ENCODE peak calls at places on chromosomes 6 and 20, in six cellular contexts. One of them, this sample, is unnamed.

GRCh38 chr20:884983-885952 is 30.9 kb downstream of the ANGPT4 start:
- DNase-seq in omental fat pad: no peak
- DNase-seq in astrocyte: peak
- DNase-seq in CD8-positive, alpha-beta T cell: no peak
- DNase-seq in HFFc6: no peak
- DNase-seq in activated CD4-positive, alpha-beta T cell treated with anti-CD3 and anti-CD28 coated beads, Interleukin-2, amount 50 U/mL, for 48 hours: peak
- DNase-seq in this sample: no peak

GRCh38 chr6:157087974-157088373 is 235.3 kb downstream of the TMEM242 start:
- DNase-seq in omental fat pad: no peak
- DNase-seq in astrocyte: no peak
- DNase-seq in CD8-positive, alpha-beta T cell: no peak
- DNase-seq in HFFc6: no peak
- DNase-seq in activated CD4-positive, alpha-beta T cell treated with anti-CD3 and anti-CD28 coated beads, Interleukin-2, amount 50 U/mL, for 48 hours: no peak
- DNase-seq in this sample: no peak

GRCh38 chr6:57173886-57174510 is 1.9 kb downstream of the BAG2 start:
- DNase-seq in omental fat pad: no peak
- DNase-seq in astrocyte: peak
- DNase-seq in CD8-positive, alpha-beta T cell: no peak
- DNase-seq in HFFc6: peak
- DNase-seq in activated CD4-positive, alpha-beta T cell treated with anti-CD3 and anti-CD28 coated beads, Interleukin-2, amount 50 U/mL, for 48 hours: no peak
- DNase-seq in this sample: no peak

GRCh38 chr20:44024820-44025580 is 110.3 kb downstream of the TOX2 start:
- DNase-seq in omental fat pad: no peak
- DNase-seq in astrocyte: no peak
- DNase-seq in CD8-positive, alpha-beta T cell: no peak
- DNase-seq in HFFc6: no peak
- DNase-seq in activated CD4-positive, alpha-beta T cell treated with anti-CD3 and anti-CD28 coated beads, Interleukin-2, amount 50 U/mL, for 48 hours: no peak
- DNase-seq in this sample: no peak

GRCh38 chr6:2797564-2798014 is 32.4 kb downstream of the WRNIP1 start:
- DNase-seq in omental fat pad: no peak
- DNase-seq in astrocyte: no peak
- DNase-seq in CD8-positive, alpha-beta T cell: no peak
- DNase-seq in HFFc6: no peak
- DNase-seq in activated CD4-positive, alpha-beta T cell treated with anti-CD3 and anti-CD28 coated beads, Interleukin-2, amount 50 U/mL, for 48 hours: no peak
- DNase-seq in this sample: no peak

GRCh38 chr20:57250607-57251343 is 15.7 kb downstream of the BMP7 start:
- DNase-seq in omental fat pad: no peak
- DNase-seq in astrocyte: no peak
- DNase-seq in CD8-positive, alpha-beta T cell: no peak
- DNase-seq in HFFc6: no peak
- DNase-seq in activated CD4-positive, alpha-beta T cell treated with anti-CD3 and anti-CD28 coated beads, Interleukin-2, amount 50 U/mL, for 48 hours: no peak
- DNase-seq in this sample: no peak

GRCh38 chr6:31663961-31664789 is 622 bp downstream of the GPANK1 start:
- DNase-seq in omental fat pad: no peak
- DNase-seq in astrocyte: peak
- DNase-seq in CD8-positive, alpha-beta T cell: no peak
- DNase-seq in HFFc6: peak
- DNase-seq in activated CD4-positive, alpha-beta T cell treated with anti-CD3 and anti-CD28 coated beads, Interleukin-2, amount 50 U/mL, for 48 hours: peak
- DNase-seq in this sample: no peak

GRCh38 chr6:147122823-147123222 is 81.4 kb upstream of the STXBP5 start:
- DNase-seq in omental fat pad: no peak
- DNase-seq in astrocyte: no peak
- DNase-seq in CD8-positive, alpha-beta T cell: no peak
- DNase-seq in HFFc6: no peak
- DNase-seq in activated CD4-positive, alpha-beta T cell treated with anti-CD3 and anti-CD28 coated beads, Interleukin-2, amount 50 U/mL, for 48 hours: no peak
- DNase-seq in this sample: no peak

GRCh38 chr6:43788305-43788704 is 18.3 kb downstream of the VEGFA start:
- DNase-seq in omental fat pad: no peak
- DNase-seq in astrocyte: no peak
- DNase-seq in CD8-positive, alpha-beta T cell: no peak
- DNase-seq in HFFc6: no peak
- DNase-seq in activated CD4-positive, alpha-beta T cell treated with anti-CD3 and anti-CD28 coated beads, Interleukin-2, amount 50 U/mL, for 48 hours: no peak
- DNase-seq in this sample: no peak

GRCh38 chr6:28134716-28135115 is 7.0 kb upstream of the ZKSCAN8 start:
- DNase-seq in omental fat pad: no peak
- DNase-seq in astrocyte: no peak
- DNase-seq in CD8-positive, alpha-beta T cell: no peak
- DNase-seq in HFFc6: no peak
- DNase-seq in activated CD4-positive, alpha-beta T cell treated with anti-CD3 and anti-CD28 coated beads, Interleukin-2, amount 50 U/mL, for 48 hours: no peak
- DNase-seq in this sample: no peak

GRCh38 chr6:3616565-3617176 is 134.8 kb downstream of the PXDC1 start:
- DNase-seq in omental fat pad: no peak
- DNase-seq in astrocyte: no peak
- DNase-seq in CD8-positive, alpha-beta T cell: no peak
- DNase-seq in HFFc6: no peak
- DNase-seq in activated CD4-positive, alpha-beta T cell treated with anti-CD3 and anti-CD28 coated beads, Interleukin-2, amount 50 U/mL, for 48 hours: no peak
- DNase-seq in this sample: no peak

GRCh38 chr6:15036690-15037245 is 209.1 kb upstream of the JARID2 start:
- DNase-seq in omental fat pad: no peak
- DNase-seq in astrocyte: no peak
- DNase-seq in CD8-positive, alpha-beta T cell: no peak
- DNase-seq in HFFc6: no peak
- DNase-seq in activated CD4-positive, alpha-beta T cell treated with anti-CD3 and anti-CD28 coated beads, Interleukin-2, amount 50 U/mL, for 48 hours: no peak
- DNase-seq in this sample: no peak

GRCh38 chr6:2956930-2957329 is 14.4 kb downstream of the SERPINB6 start:
- DNase-seq in omental fat pad: no peak
- DNase-seq in astrocyte: no peak
- DNase-seq in CD8-positive, alpha-beta T cell: no peak
- DNase-seq in HFFc6: no peak
- DNase-seq in activated CD4-positive, alpha-beta T cell treated with anti-CD3 and anti-CD28 coated beads, Interleukin-2, amount 50 U/mL, for 48 hours: no peak
- DNase-seq in this sample: no peak

GRCh38 chr20:3003416-3003815 is 40.0 kb upstream of the GNRH2 start:
- DNase-seq in omental fat pad: no peak
- DNase-seq in astrocyte: no peak
- DNase-seq in CD8-positive, alpha-beta T cell: no peak
- DNase-seq in HFFc6: no peak
- DNase-seq in activated CD4-positive, alpha-beta T cell treated with anti-CD3 and anti-CD28 coated beads, Interleukin-2, amount 50 U/mL, for 48 hours: no peak
- DNase-seq in this sample: no peak

GRCh38 chr6:117441824-117442264 is 16.1 kb upstream of the ROS1 start:
- DNase-seq in omental fat pad: no peak
- DNase-seq in astrocyte: peak
- DNase-seq in CD8-positive, alpha-beta T cell: no peak
- DNase-seq in HFFc6: no peak
- DNase-seq in activated CD4-positive, alpha-beta T cell treated with anti-CD3 and anti-CD28 coated beads, Interleukin-2, amount 50 U/mL, for 48 hours: no peak
- DNase-seq in this sample: no peak

GRCh38 chr6:167093922-167094432 is 28.9 kb upstream of the CCR6 start:
- DNase-seq in omental fat pad: no peak
- DNase-seq in astrocyte: no peak
- DNase-seq in CD8-positive, alpha-beta T cell: peak
- DNase-seq in HFFc6: no peak
- DNase-seq in activated CD4-positive, alpha-beta T cell treated with anti-CD3 and anti-CD28 coated beads, Interleukin-2, amount 50 U/mL, for 48 hours: peak
- DNase-seq in this sample: peak

GRCh38 chr20:24636626-24637025 is 167.2 kb downstream of the SYNDIG1 start:
- DNase-seq in omental fat pad: no peak
- DNase-seq in astrocyte: no peak
- DNase-seq in CD8-positive, alpha-beta T cell: no peak
- DNase-seq in HFFc6: no peak
- DNase-seq in activated CD4-positive, alpha-beta T cell treated with anti-CD3 and anti-CD28 coated beads, Interleukin-2, amount 50 U/mL, for 48 hours: no peak
- DNase-seq in this sample: no peak

GRCh38 chr6:55239099-55239498 is 64.8 kb downstream of the HCRTR2 start:
- DNase-seq in omental fat pad: no peak
- DNase-seq in astrocyte: peak
- DNase-seq in CD8-positive, alpha-beta T cell: no peak
- DNase-seq in HFFc6: no peak
- DNase-seq in activated CD4-positive, alpha-beta T cell treated with anti-CD3 and anti-CD28 coated beads, Interleukin-2, amount 50 U/mL, for 48 hours: no peak
- DNase-seq in this sample: no peak

GRCh38 chr6:89221971-89222887 is 5.1 kb upstream of the GABRR1 start:
- DNase-seq in omental fat pad: no peak
- DNase-seq in astrocyte: peak
- DNase-seq in CD8-positive, alpha-beta T cell: no peak
- DNase-seq in HFFc6: peak
- DNase-seq in activated CD4-positive, alpha-beta T cell treated with anti-CD3 and anti-CD28 coated beads, Interleukin-2, amount 50 U/mL, for 48 hours: no peak
- DNase-seq in this sample: no peak

GRCh38 chr20:19858972-19859371 is 100.9 kb downstream of the RIN2 start:
- DNase-seq in omental fat pad: no peak
- DNase-seq in astrocyte: peak
- DNase-seq in CD8-positive, alpha-beta T cell: no peak
- DNase-seq in HFFc6: peak
- DNase-seq in activated CD4-positive, alpha-beta T cell treated with anti-CD3 and anti-CD28 coated beads, Interleukin-2, amount 50 U/mL, for 48 hours: no peak
- DNase-seq in this sample: no peak